ENCODE peak calls at places on chromosomes 7 and 10, in four cellular contexts. N is activated T-helper 1 cell treated with anti-CD3 and anti-CD28 coated beads, Interleukin-12 subunit alpha, Interleukin-12 subunit beta, Interleukin-2, Interleukin-4 antibody, amounts not matched to agents 30 ng/mL and 10 ng/mL and 1 ng/mL, durations not matched to agents 14 hours and 24 hours and 36 hours; I is retinal pigment epithelial cell; L is HEK293T. R is an unnamed sample.

GRCh38 chr10:14554843-14555205 is 219.9 kb downstream of the FAM107B start:
- DNase-seq in N (no peak), I (no peak), L (no peak), R (no peak)

GRCh38 chr10:5892007-5892406 is 2.0 kb downstream of the FBH1 start:
- DNase-seq in N (no peak), I (no peak), L (no peak), R (no peak)

GRCh38 chr10:61475449-61475873 is 22.3 kb upstream of the TMEM26 start:
- DNase-seq in N (no peak), I (no peak), L (peak), R (no peak)

GRCh38 chr10:48467669-48468068 is 137.2 kb downstream of the ARHGAP22 start:
- DNase-seq in N (no peak), I (no peak), L (no peak), R (no peak)

GRCh38 chr10:43355749-43356371 is 15.6 kb upstream of the FXYD4 start:
- DNase-seq in N (no peak), I (no peak), L (no peak), R (peak)

GRCh38 chr7:115941703-115942268 is 88.8 kb downstream of the TFEC start:
- DNase-seq in N (no peak), I (peak), L (no peak), R (no peak)

GRCh38 chr10:5545778-5546710 is 21.3 kb downstream of the CALML3 start:
- DNase-seq in N (no peak), I (no peak), L (peak), R (no peak)

GRCh38 chr7:30595461-30596042 is 874 bp downstream of the GARS1 start:
- DNase-seq in N (no peak), I (no peak), L (no peak), R (no peak)

GRCh38 chr7:37097983-37098382 is 350.7 kb downstream of the ELMO1 start:
- DNase-seq in N (no peak), I (no peak), L (no peak), R (no peak)